ENCODE peak calls at places on chromosomes 11 and 22, in eight cellular contexts. One of them, this sample, is unnamed.

GRCh38 chr11:68541983-68542382 is 81.4 kb downstream of the PPP6R3 start:
- DNase-seq in stimulated activated CD4-positive, alpha-beta T cell treated with anti-CD3 and anti-CD28 coated beads, Interleukin-15, amount 100 ng/mL, for 1 hour: no peak
- DNase-seq in mesenchymal stem cell: peak; percentile 11
- DNase-seq in SJCRH30: no peak
- DNase-seq in NCI-H774: no peak
- DNase-seq in brain microvascular endothelial cell: no peak
- DNase-seq in HCT116: no peak
- DNase-seq in neural progenitor cell: no peak
- DNase-seq in this sample: no peak

GRCh38 chr11:30992513-30992849 is 377.1 kb downstream of the DCDC1 start:
- DNase-seq in SJCRH30: no peak
- DNase-seq in neural progenitor cell: no peak
- DNase-seq in stimulated activated CD4-positive, alpha-beta T cell treated with anti-CD3 and anti-CD28 coated beads, Interleukin-15, amount 100 ng/mL, for 1 hour: no peak
- DNase-seq in brain microvascular endothelial cell: no peak
- DNase-seq in mesenchymal stem cell: no peak
- DNase-seq in NCI-H774: no peak
- DNase-seq in HCT116: no peak
- DNase-seq in this sample: no peak

GRCh38 chr11:1827095-1827797 is 7.5 kb upstream of the SYT8 start:
- DNase-seq in HCT116: no peak
- DNase-seq in brain microvascular endothelial cell: peak; percentile 66
- DNase-seq in NCI-H774: peak; percentile 58
- DNase-seq in mesenchymal stem cell: peak; percentile 50
- DNase-seq in neural progenitor cell: no peak
- DNase-seq in SJCRH30: peak; percentile 99
- DNase-seq in stimulated activated CD4-positive, alpha-beta T cell treated with anti-CD3 and anti-CD28 coated beads, Interleukin-15, amount 100 ng/mL, for 1 hour: no peak
- DNase-seq in this sample: peak; percentile 96

GRCh38 chr11:42462558-42463310 is 849.1 kb upstream of the API5 start:
- DNase-seq in HCT116: no peak
- DNase-seq in neural progenitor cell: no peak
- DNase-seq in SJCRH30: no peak
- DNase-seq in mesenchymal stem cell: no peak
- DNase-seq in stimulated activated CD4-positive, alpha-beta T cell treated with anti-CD3 and anti-CD28 coated beads, Interleukin-15, amount 100 ng/mL, for 1 hour: no peak
- DNase-seq in NCI-H774: no peak
- DNase-seq in brain microvascular endothelial cell: peak; percentile 85
- DNase-seq in this sample: no peak

GRCh38 chr22:38176170-38176741 is 5.4 kb downstream of the PLA2G6 start:
- DNase-seq in SJCRH30: peak; percentile 87
- DNase-seq in stimulated activated CD4-positive, alpha-beta T cell treated with anti-CD3 and anti-CD28 coated beads, Interleukin-15, amount 100 ng/mL, for 1 hour: no peak
- DNase-seq in mesenchymal stem cell: peak; percentile 95
- DNase-seq in neural progenitor cell: no peak
- DNase-seq in HCT116: no peak
- DNase-seq in brain microvascular endothelial cell: peak; percentile 89
- DNase-seq in NCI-H774: no peak
- DNase-seq in this sample: peak; percentile 99

GRCh38 chr22:25141994-25142620 is 57.6 kb upstream of the CRYBB3 start:
- DNase-seq in stimulated activated CD4-positive, alpha-beta T cell treated with anti-CD3 and anti-CD28 coated beads, Interleukin-15, amount 100 ng/mL, for 1 hour: no peak
- DNase-seq in mesenchymal stem cell: no peak
- DNase-seq in HCT116: no peak
- DNase-seq in neural progenitor cell: peak; percentile 70
- DNase-seq in SJCRH30: peak; percentile 55
- DNase-seq in brain microvascular endothelial cell: no peak
- DNase-seq in NCI-H774: no peak
- DNase-seq in this sample: no peak

GRCh38 chr11:110366234-110366633 is 63.5 kb upstream of the FDX1 start:
- DNase-seq in mesenchymal stem cell: peak; percentile 45
- DNase-seq in SJCRH30: peak; percentile 40
- DNase-seq in NCI-H774: peak; percentile 5
- DNase-seq in brain microvascular endothelial cell: peak; percentile 58
- DNase-seq in neural progenitor cell: no peak
- DNase-seq in stimulated activated CD4-positive, alpha-beta T cell treated with anti-CD3 and anti-CD28 coated beads, Interleukin-15, amount 100 ng/mL, for 1 hour: no peak
- DNase-seq in HCT116: no peak
- DNase-seq in this sample: no peak

GRCh38 chr11:81278986-81279385 is 1454.7 kb downstream of the FAM181B start:
- DNase-seq in stimulated activated CD4-positive, alpha-beta T cell treated with anti-CD3 and anti-CD28 coated beads, Interleukin-15, amount 100 ng/mL, for 1 hour: no peak
- DNase-seq in brain microvascular endothelial cell: no peak
- DNase-seq in SJCRH30: no peak
- DNase-seq in neural progenitor cell: peak; percentile 2
- DNase-seq in NCI-H774: no peak
- DNase-seq in mesenchymal stem cell: no peak
- DNase-seq in HCT116: no peak
- DNase-seq in this sample: no peak

GRCh38 chr11:133811850-133812685 is 33.2 kb downstream of the SPATA19 start:
- DNase-seq in brain microvascular endothelial cell: no peak
- DNase-seq in neural progenitor cell: no peak
- DNase-seq in HCT116: no peak
- DNase-seq in SJCRH30: no peak
- DNase-seq in mesenchymal stem cell: no peak
- DNase-seq in stimulated activated CD4-positive, alpha-beta T cell treated with anti-CD3 and anti-CD28 coated beads, Interleukin-15, amount 100 ng/mL, for 1 hour: no peak
- DNase-seq in NCI-H774: no peak
- DNase-seq in this sample: no peak

GRCh38 chr11:45097721-45098493 is 48.5 kb upstream of the PRDM11 start:
- DNase-seq in NCI-H774: no peak
- DNase-seq in HCT116: no peak
- DNase-seq in mesenchymal stem cell: peak; percentile 72
- DNase-seq in SJCRH30: peak; percentile 83
- DNase-seq in stimulated activated CD4-positive, alpha-beta T cell treated with anti-CD3 and anti-CD28 coated beads, Interleukin-15, amount 100 ng/mL, for 1 hour: no peak
- DNase-seq in brain microvascular endothelial cell: peak; percentile 32
- DNase-seq in neural progenitor cell: peak; percentile 93
- DNase-seq in this sample: peak; percentile 47

GRCh38 chr11:79147731-79148130 is 293.1 kb downstream of the TENM4 start:
- DNase-seq in brain microvascular endothelial cell: no peak
- DNase-seq in SJCRH30: no peak
- DNase-seq in NCI-H774: no peak
- DNase-seq in stimulated activated CD4-positive, alpha-beta T cell treated with anti-CD3 and anti-CD28 coated beads, Interleukin-15, amount 100 ng/mL, for 1 hour: no peak
- DNase-seq in mesenchymal stem cell: no peak
- DNase-seq in neural progenitor cell: no peak
- DNase-seq in HCT116: no peak
- DNase-seq in this sample: no peak

GRCh38 chr11:73274722-73275380 is 2.7 kb downstream of the P2RY6 start:
- DNase-seq in neural progenitor cell: no peak
- DNase-seq in brain microvascular endothelial cell: no peak
- DNase-seq in mesenchymal stem cell: no peak
- DNase-seq in NCI-H774: no peak
- DNase-seq in stimulated activated CD4-positive, alpha-beta T cell treated with anti-CD3 and anti-CD28 coated beads, Interleukin-15, amount 100 ng/mL, for 1 hour: no peak
- DNase-seq in SJCRH30: no peak
- DNase-seq in HCT116: no peak
- DNase-seq in this sample: no peak

GRCh38 chr11:96055706-96056387 is 131.9 kb upstream of the MTMR2 start:
- DNase-seq in NCI-H774: no peak
- DNase-seq in neural progenitor cell: peak; percentile 43
- DNase-seq in HCT116: no peak
- DNase-seq in brain microvascular endothelial cell: peak; percentile 44
- DNase-seq in mesenchymal stem cell: peak; percentile 54
- DNase-seq in stimulated activated CD4-positive, alpha-beta T cell treated with anti-CD3 and anti-CD28 coated beads, Interleukin-15, amount 100 ng/mL, for 1 hour: no peak
- DNase-seq in SJCRH30: no peak
- DNase-seq in this sample: peak; percentile 73

GRCh38 chr11:92082652-92083051 is 142.0 kb upstream of the FAT3 start:
- DNase-seq in brain microvascular endothelial cell: no peak
- DNase-seq in mesenchymal stem cell: no peak
- DNase-seq in neural progenitor cell: no peak
- DNase-seq in HCT116: no peak
- DNase-seq in SJCRH30: no peak
- DNase-seq in NCI-H774: no peak
- DNase-seq in stimulated activated CD4-positive, alpha-beta T cell treated with anti-CD3 and anti-CD28 coated beads, Interleukin-15, amount 100 ng/mL, for 1 hour: no peak
- DNase-seq in this sample: no peak

GRCh38 chr11:11944444-11944843 is 64.0 kb downstream of the DKK3 start:
- DNase-seq in brain microvascular endothelial cell: no peak
- DNase-seq in HCT116: no peak
- DNase-seq in mesenchymal stem cell: no peak
- DNase-seq in neural progenitor cell: no peak
- DNase-seq in stimulated activated CD4-positive, alpha-beta T cell treated with anti-CD3 and anti-CD28 coated beads, Interleukin-15, amount 100 ng/mL, for 1 hour: no peak
- DNase-seq in SJCRH30: no peak
- DNase-seq in NCI-H774: no peak
- DNase-seq in this sample: peak; percentile 23

GRCh38 chr11:93113824-93114223 is 84.0 kb downstream of the SLC36A4 start:
- DNase-seq in neural progenitor cell: peak; percentile 30
- DNase-seq in brain microvascular endothelial cell: no peak
- DNase-seq in NCI-H774: no peak
- DNase-seq in SJCRH30: no peak
- DNase-seq in HCT116: no peak
- DNase-seq in stimulated activated CD4-positive, alpha-beta T cell treated with anti-CD3 and anti-CD28 coated beads, Interleukin-15, amount 100 ng/mL, for 1 hour: no peak
- DNase-seq in mesenchymal stem cell: no peak
- DNase-seq in this sample: no peak

GRCh38 chr22:39219071-39220050 is 25.4 kb downstream of the PDGFB start:
- DNase-seq in brain microvascular endothelial cell: no peak
- DNase-seq in HCT116: no peak
- DNase-seq in mesenchymal stem cell: no peak
- DNase-seq in neural progenitor cell: peak; percentile 44
- DNase-seq in NCI-H774: no peak
- DNase-seq in stimulated activated CD4-positive, alpha-beta T cell treated with anti-CD3 and anti-CD28 coated beads, Interleukin-15, amount 100 ng/mL, for 1 hour: no peak
- DNase-seq in SJCRH30: no peak
- DNase-seq in this sample: no peak

GRCh38 chr11:134228625-134229024 is 4.2 kb downstream of the VPS26B start:
- DNase-seq in HCT116: no peak
- DNase-seq in stimulated activated CD4-positive, alpha-beta T cell treated with anti-CD3 and anti-CD28 coated beads, Interleukin-15, amount 100 ng/mL, for 1 hour: no peak
- DNase-seq in neural progenitor cell: no peak
- DNase-seq in NCI-H774: no peak
- DNase-seq in SJCRH30: no peak
- DNase-seq in mesenchymal stem cell: no peak
- DNase-seq in brain microvascular endothelial cell: no peak
- DNase-seq in this sample: no peak

GRCh38 chr11:16001899-16002426 is 354.4 kb downstream of the SOX6 start:
- DNase-seq in HCT116: peak; percentile 10
- DNase-seq in NCI-H774: peak; percentile 88
- DNase-seq in mesenchymal stem cell: peak; percentile 96
- DNase-seq in stimulated activated CD4-positive, alpha-beta T cell treated with anti-CD3 and anti-CD28 coated beads, Interleukin-15, amount 100 ng/mL, for 1 hour: no peak
- DNase-seq in neural progenitor cell: peak; percentile 62
- DNase-seq in SJCRH30: peak; percentile 83
- DNase-seq in brain microvascular endothelial cell: peak; percentile 49
- DNase-seq in this sample: peak; percentile 79

GRCh38 chr22:32181043-32181442 is 21.9 kb upstream of the C22orf42 start:
- DNase-seq in HCT116: no peak
- DNase-seq in brain microvascular endothelial cell: no peak
- DNase-seq in SJCRH30: no peak
- DNase-seq in neural progenitor cell: no peak
- DNase-seq in NCI-H774: no peak
- DNase-seq in mesenchymal stem cell: no peak
- DNase-seq in stimulated activated CD4-positive, alpha-beta T cell treated with anti-CD3 and anti-CD28 coated beads, Interleukin-15, amount 100 ng/mL, for 1 hour: no peak
- DNase-seq in this sample: no peak

GRCh38 chr11:120221115-120221752 is 10.4 kb downstream of the OAF start:
- DNase-seq in stimulated activated CD4-positive, alpha-beta T cell treated with anti-CD3 and anti-CD28 coated beads, Interleukin-15, amount 100 ng/mL, for 1 hour: no peak
- DNase-seq in neural progenitor cell: no peak
- DNase-seq in brain microvascular endothelial cell: no peak
- DNase-seq in mesenchymal stem cell: no peak
- DNase-seq in NCI-H774: no peak
- DNase-seq in HCT116: no peak
- DNase-seq in SJCRH30: no peak
- DNase-seq in this sample: no peak

GRCh38 chr22:17999851-18000250 is 24.5 kb downstream of the MICAL3 start:
- DNase-seq in SJCRH30: no peak
- DNase-seq in neural progenitor cell: no peak
- DNase-seq in brain microvascular endothelial cell: no peak
- DNase-seq in HCT116: no peak
- DNase-seq in mesenchymal stem cell: no peak
- DNase-seq in stimulated activated CD4-positive, alpha-beta T cell treated with anti-CD3 and anti-CD28 coated beads, Interleukin-15, amount 100 ng/mL, for 1 hour: no peak
- DNase-seq in NCI-H774: no peak
- DNase-seq in this sample: no peak

GRCh38 chr11:106470230-106470629 is 392.8 kb downstream of the AASDHPPT start:
- DNase-seq in neural progenitor cell: no peak
- DNase-seq in HCT116: no peak
- DNase-seq in brain microvascular endothelial cell: no peak
- DNase-seq in SJCRH30: no peak
- DNase-seq in NCI-H774: no peak
- DNase-seq in stimulated activated CD4-positive, alpha-beta T cell treated with anti-CD3 and anti-CD28 coated beads, Interleukin-15, amount 100 ng/mL, for 1 hour: no peak
- DNase-seq in mesenchymal stem cell: no peak
- DNase-seq in this sample: no peak

GRCh38 chr22:24230911-24231656 is 13.8 kb downstream of the GGT5 start:
- DNase-seq in neural progenitor cell: peak; percentile 71
- DNase-seq in mesenchymal stem cell: no peak
- DNase-seq in HCT116: no peak
- DNase-seq in stimulated activated CD4-positive, alpha-beta T cell treated with anti-CD3 and anti-CD28 coated beads, Interleukin-15, amount 100 ng/mL, for 1 hour: peak; percentile 29
- DNase-seq in NCI-H774: no peak
- DNase-seq in brain microvascular endothelial cell: no peak
- DNase-seq in SJCRH30: peak; percentile 38
- DNase-seq in this sample: no peak

GRCh38 chr11:47233989-47234668 is 14.5 kb downstream of the ACP2 start:
- DNase-seq in mesenchymal stem cell: peak; percentile 81
- DNase-seq in HCT116: no peak
- DNase-seq in stimulated activated CD4-positive, alpha-beta T cell treated with anti-CD3 and anti-CD28 coated beads, Interleukin-15, amount 100 ng/mL, for 1 hour: no peak
- DNase-seq in NCI-H774: peak; percentile 7
- DNase-seq in neural progenitor cell: peak; percentile 59
- DNase-seq in SJCRH30: peak; percentile 57
- DNase-seq in brain microvascular endothelial cell: peak; percentile 81
- DNase-seq in this sample: peak; percentile 79

GRCh38 chr11:132220464-132220863 is 850.0 kb downstream of the NTM start:
- DNase-seq in SJCRH30: no peak
- DNase-seq in stimulated activated CD4-positive, alpha-beta T cell treated with anti-CD3 and anti-CD28 coated beads, Interleukin-15, amount 100 ng/mL, for 1 hour: no peak
- DNase-seq in mesenchymal stem cell: peak; percentile 24
- DNase-seq in neural progenitor cell: no peak
- DNase-seq in HCT116: no peak
- DNase-seq in brain microvascular endothelial cell: peak; percentile 89
- DNase-seq in NCI-H774: no peak
- DNase-seq in this sample: peak; percentile 83

GRCh38 chr22:23263651-23264555 is 83.6 kb downstream of the BCR start:
- DNase-seq in HCT116: no peak
- DNase-seq in stimulated activated CD4-positive, alpha-beta T cell treated with anti-CD3 and anti-CD28 coated beads, Interleukin-15, amount 100 ng/mL, for 1 hour: no peak
- DNase-seq in neural progenitor cell: no peak
- DNase-seq in SJCRH30: no peak
- DNase-seq in brain microvascular endothelial cell: no peak
- DNase-seq in mesenchymal stem cell: no peak
- DNase-seq in NCI-H774: no peak
- DNase-seq in this sample: no peak

GRCh38 chr22:50526849-50527801 is 1.7 kb upstream of the SCO2 start:
- DNase-seq in HCT116: no peak
- DNase-seq in SJCRH30: peak; percentile 59
- DNase-seq in NCI-H774: no peak
- DNase-seq in stimulated activated CD4-positive, alpha-beta T cell treated with anti-CD3 and anti-CD28 coated beads, Interleukin-15, amount 100 ng/mL, for 1 hour: no peak
- DNase-seq in brain microvascular endothelial cell: no peak
- DNase-seq in neural progenitor cell: peak; percentile 24
- DNase-seq in mesenchymal stem cell: peak; percentile 59
- DNase-seq in this sample: no peak

GRCh38 chr22:38868886-38869381 is 3.1 kb downstream of the CBX6 start:
- DNase-seq in neural progenitor cell: peak; percentile 91
- DNase-seq in stimulated activated CD4-positive, alpha-beta T cell treated with anti-CD3 and anti-CD28 coated beads, Interleukin-15, amount 100 ng/mL, for 1 hour: peak; percentile 67
- DNase-seq in HCT116: peak; percentile 40
- DNase-seq in brain microvascular endothelial cell: peak; percentile 48
- DNase-seq in SJCRH30: peak; percentile 82
- DNase-seq in NCI-H774: peak; percentile 32
- DNase-seq in mesenchymal stem cell: peak; percentile 76
- DNase-seq in this sample: peak; percentile 43

GRCh38 chr11:36196476-36197099 is 92.6 kb downstream of the COMMD9 start:
- DNase-seq in SJCRH30: peak; percentile 48
- DNase-seq in brain microvascular endothelial cell: peak; percentile 13
- DNase-seq in mesenchymal stem cell: no peak
- DNase-seq in NCI-H774: no peak
- DNase-seq in neural progenitor cell: peak; percentile 28
- DNase-seq in stimulated activated CD4-positive, alpha-beta T cell treated with anti-CD3 and anti-CD28 coated beads, Interleukin-15, amount 100 ng/mL, for 1 hour: no peak
- DNase-seq in HCT116: no peak
- DNase-seq in this sample: no peak

This sample was measured in LHCN-M2.